ENCODE peak calls at places on chromosomes 3 and 15, in five cellular contexts. B is tibial nerve; C is activated T-helper 9 cell treated with anti-CD3 and anti-CD28 coated beads, Interleukin-2, amount 50 U/mL, for 16 hours; M is ELR; G is C1 segment of cervical spinal cord. O is an unnamed sample.

GRCh38 chr3:87397210-87397609 is 120.8 kb upstream of the POU1F1 start:
- DNase-seq in M (peak; percentile 16), B (no peak), C (no peak), G (no peak), O (no peak)

GRCh38 chr3:32975891-32976290 is 24.4 kb downstream of the CCR4 start:
- DNase-seq in G (no peak), M (no peak), B (no peak), C (no peak), O (no peak)

GRCh38 chr3:48267782-48268181 is 26.9 kb downstream of the ZNF589 start:
- DNase-seq in G (no peak), B (no peak), M (no peak), C (no peak), O (no peak)

GRCh38 chr3:192887047-192887446 is 30.6 kb downstream of the MB21D2 start:
- DNase-seq in C (no peak), B (no peak), M (peak; percentile 86), G (no peak), O (no peak)

GRCh38 chr3:178263236-178263916 is 272.9 kb upstream of the KCNMB2 start:
- DNase-seq in B (no peak), M (no peak), C (no peak), G (no peak), O (no peak)

GRCh38 chr3:132286035-132286434 is 31.2 kb upstream of the ACP3 start:
- DNase-seq in C (no peak), B (no peak), M (no peak), G (no peak), O (no peak)

GRCh38 chr3:13141991-13142412 is 68.8 kb upstream of the IQSEC1 start:
- DNase-seq in M (peak; percentile 54), G (no peak), B (no peak), C (no peak), O (no peak)

GRCh38 chr3:108441528-108441927 is 68.9 kb downstream of the MYH15 start:
- DNase-seq in C (no peak), G (no peak), M (no peak), B (no peak), O (no peak)

GRCh38 chr3:154003649-154004048 is 117.5 kb upstream of the ARHGEF26 start:
- DNase-seq in M (no peak), G (no peak), C (no peak), B (no peak), O (no peak)

GRCh38 chr3:153503873-153504272 is 341.8 kb downstream of the RAP2B start:
- DNase-seq in G (no peak), C (no peak), B (no peak), M (peak; percentile 35), O (no peak)

GRCh38 chr15:41284425-41285177 is 47.8 kb downstream of the OIP5 start:
- DNase-seq in G (no peak), B (no peak), M (peak; percentile 38), C (no peak), O (peak; percentile 34)

GRCh38 chr3:49903451-49904424 is at the start of gene MST1R:
- DNase-seq in G (no peak), B (peak; percentile 38), C (peak; percentile 70), M (peak; percentile 10), O (no peak)

GRCh38 chr3:2205692-2206091 is 107.0 kb downstream of the CNTN4 start:
- DNase-seq in M (no peak), B (no peak), G (no peak), C (no peak), O (no peak)

O was measured in occipital lobe.